ENCODE peak calls at places on chromosomes 12 and 14, in ten cellular contexts. Y is lung, V is HCT116, F is hepatocyte, O is lower lobe of right lung, U is PC-9, A is IMR-90, L is heart right ventricle, J is right atrium auricular region, H is transverse colon. E is an unnamed sample. For H3K4me1, the result is how much of the 10 kb centered on the place peaks cover.

GRCh38 chr12:69648476-69648875 is 37.8 kb upstream of the LRRC10 start:
- DNase-seq in H (no peak), L (no peak), V (no peak), F (peak), U (no peak), Y (no peak), J (no peak), O (no peak), A (peak), E (no peak)

GRCh38 chr12:71201136-71201679 is 43.4 kb upstream of the TSPAN8 start:
- DNase-seq in H (no peak), V (no peak), F (no peak), U (no peak), Y (no peak), J (no peak), O (no peak), L (no peak), A (no peak), E (no peak)

GRCh38 chr14:104919993-104920315 is 4.7 kb upstream of the PLD4 start:
- DNase-seq in Y (no peak), O (no peak), V (no peak), J (no peak), L (no peak), U (no peak), F (no peak), A (no peak), H (no peak), E (no peak)

GRCh38 chr12:1776139-1776975 is 44.0 kb upstream of the LRTM2 start:
- DNase-seq in L (no peak), U (peak), A (peak), O (no peak), Y (no peak), H (no peak), V (no peak), J (no peak), F (no peak), E (no peak)

GRCh38 chr12:21509768-21510167 is 8.2 kb downstream of the GOLT1B start:
- DNase-seq in J (no peak), F (no peak), H (no peak), A (no peak), Y (no peak), L (no peak), V (no peak), U (no peak), O (no peak), E (no peak)

GRCh38 chr12:101829639-101830390 is 944 bp downstream of the GNPTAB start:
- DNase-seq in F (peak), Y (no peak), A (no peak), V (no peak), O (no peak), L (no peak), H (no peak), U (no peak), J (peak), E (no peak)

GRCh38 chr14:72377016-72377415 is 444.8 kb downstream of the RGS6 start:
- DNase-seq in J (no peak), V (no peak), F (no peak), O (no peak), U (no peak), A (no peak), Y (no peak), H (no peak), L (no peak), E (no peak)

GRCh38 chr12:15599266-15600037 is 189.7 kb downstream of the EPS8 start:
- DNase-seq in L (no peak), A (peak), H (no peak), V (no peak), F (peak), Y (peak), J (peak), U (no peak), O (no peak), E (no peak)

GRCh38 chr12:90010089-90010488 is 301.5 kb upstream of the ATP2B1 start:
- DNase-seq in H (no peak), U (no peak), V (no peak), J (no peak), F (no peak), Y (no peak), O (no peak), L (no peak), A (peak), E (no peak)

GRCh38 chr12:47942327-47943230 is 20.8 kb upstream of the TMEM106C start:
- DNase-seq in J (no peak), Y (no peak), A (no peak), L (no peak), F (no peak), V (no peak), U (no peak), H (no peak), O (no peak), E (no peak)

GRCh38 chr14:40115583-40115982 is 683.4 kb upstream of the FBXO33 start:
- DNase-seq in J (no peak), H (no peak), A (no peak), Y (no peak), L (no peak), U (no peak), O (no peak), F (no peak), V (no peak), E (no peak)

GRCh38 chr12:105840384-105840783 is 298.4 kb downstream of the NUAK1 start:
- DNase-seq in L (no peak), U (no peak), V (no peak), O (no peak), F (no peak), A (no peak), H (no peak), J (no peak), Y (no peak), E (no peak)

GRCh38 chr12:112788205-112788604 is 3.3 kb upstream of the RPH3A start:
- DNase-seq in A (no peak), V (no peak), O (no peak), J (no peak), Y (no peak), F (no peak), U (no peak), L (no peak), H (no peak), E (no peak)

GRCh38 chr12:47980172-47980571 is 16.8 kb downstream of the TMEM106C start:
- DNase-seq in V (no peak), H (no peak), Y (no peak), O (no peak), A (no peak), U (no peak), J (no peak), L (no peak), F (no peak), E (no peak)

GRCh38 chr12:26224657-26225056 is 29.3 kb downstream of the SSPN start:
- DNase-seq in J (no peak), V (no peak), H (no peak), U (no peak), F (no peak), L (no peak), O (no peak), A (no peak), Y (no peak), E (no peak)

GRCh38 chr12:56628671-56629458 is 1.3 kb downstream of the BAZ2A start:
- DNase-seq in U (peak), O (peak), Y (peak), J (peak), H (peak), L (peak), F (peak), V (no peak), A (peak), E (peak)

GRCh38 chr12:4164591-4165558 is 108.7 kb upstream of the CCND2 start:
- DNase-seq in J (no peak), A (peak), O (peak), U (no peak), Y (no peak), H (peak), F (peak), V (no peak), L (peak), E (peak)

GRCh38 chr12:14781563-14781962 is 21.7 kb downstream of the WBP11 start:
- DNase-seq in L (no peak), H (no peak), Y (no peak), J (no peak), O (no peak), V (no peak), F (no peak), A (no peak), U (no peak), E (no peak)

GRCh38 chr12:41190360-41190759 is 2.2 kb downstream of the PDZRN4 start:
- DNase-seq in H (no peak), L (no peak), A (no peak), Y (no peak), J (no peak), O (no peak), U (no peak), V (no peak), F (peak), E (no peak)

GRCh38 chr14:70416322-70416716 is 571 bp downstream of the SYNJ2BP start:
- DNase-seq in J (no peak), H (no peak), U (no peak), F (no peak), A (peak), O (no peak), L (no peak), Y (no peak), V (no peak), E (no peak)

GRCh38 chr14:69138189-69138535 is 14.8 kb downstream of the DCAF5 start:
- DNase-seq in A (peak), U (no peak), V (no peak), L (no peak), F (peak), H (no peak), J (no peak), O (no peak), Y (no peak), E (no peak)

GRCh38 chr14:103366741-103367140 is 18.5 kb upstream of the MARK3 start:
- DNase-seq in V (no peak), A (no peak), O (no peak), J (no peak), U (no peak), L (no peak), F (no peak), Y (no peak), H (no peak), E (no peak)

GRCh38 chr14:31286456-31287293 is 79.1 kb upstream of the HECTD1 start:
- DNase-seq in L (no peak), U (no peak), F (peak), H (no peak), A (no peak), V (peak), J (no peak), Y (no peak), O (no peak), E (no peak)

GRCh38 chr14:94345344-94346072 is 22.4 kb upstream of the SERPINA6 start:
- DNase-seq in U (no peak), Y (no peak), J (peak), L (no peak), F (peak), O (no peak), A (peak), V (peak), H (no peak), E (no peak)

GRCh38 chr14:59939828-59940227 is 19.9 kb downstream of the LRRC9 start:
- DNase-seq in L (no peak), H (no peak), J (no peak), V (no peak), F (no peak), O (no peak), U (no peak), A (no peak), Y (no peak), E (no peak)

GRCh38 chr12:91316161-91316759 is 133.6 kb upstream of the DCN start:
- DNase-seq in H (no peak), U (no peak), A (peak), F (no peak), V (no peak), L (no peak), Y (no peak), J (no peak), O (no peak), E (no peak)

GRCh38 chr14:75147423-75148071 is 20.7 kb upstream of the NEK9 start:
- DNase-seq in J (peak), L (peak), A (peak), F (peak), H (peak), O (peak), U (no peak), V (no peak), Y (peak), E (peak)
- H3K4me1 ChIP-seq in J (under half), L (under half), A (under half), F (under half), H (under half), O (half or more), U (under half), V (under half), Y (under half), E (under half)

GRCh38 chr12:132541200-132541599 is 51.2 kb downstream of the FBRSL1 start:
- DNase-seq in A (no peak), Y (no peak), O (no peak), L (no peak), J (no peak), V (no peak), H (no peak), F (no peak), U (no peak), E (no peak)
- TF ChIP-seq CTCF in A (no peak), Y (no peak), O (no peak), L (no peak), J (no peak), V (no peak), H (no peak), F (no peak), U (no peak), E (no peak)

GRCh38 chr14:38400751-38401150 is 144.9 kb upstream of the CLEC14A start:
- DNase-seq in H (no peak), U (no peak), V (no peak), A (no peak), J (no peak), F (no peak), O (no peak), Y (no peak), L (no peak), E (no peak)

GRCh38 chr14:38404100-38404541 is 148.2 kb upstream of the CLEC14A start:
- DNase-seq in A (peak), F (no peak), H (no peak), Y (no peak), U (peak), V (no peak), O (no peak), L (no peak), J (no peak), E (no peak)

GRCh38 chr14:38404616-38405015 is 148.7 kb upstream of the CLEC14A start:
- DNase-seq in H (no peak), U (no peak), J (no peak), F (no peak), Y (no peak), L (no peak), V (no peak), A (peak), O (no peak), E (no peak)

GRCh38 chr14:38399652-38400051 is 143.8 kb upstream of the CLEC14A start:
- DNase-seq in J (no peak), U (no peak), H (no peak), L (no peak), A (no peak), V (no peak), Y (no peak), F (no peak), O (no peak), E (no peak)
- H3K27ac ChIP-seq in J (no peak), U (no peak), H (no peak), L (no peak), A (no peak), V (no peak), Y (no peak), F (no peak), O (no peak), E (no peak)

DNA sequence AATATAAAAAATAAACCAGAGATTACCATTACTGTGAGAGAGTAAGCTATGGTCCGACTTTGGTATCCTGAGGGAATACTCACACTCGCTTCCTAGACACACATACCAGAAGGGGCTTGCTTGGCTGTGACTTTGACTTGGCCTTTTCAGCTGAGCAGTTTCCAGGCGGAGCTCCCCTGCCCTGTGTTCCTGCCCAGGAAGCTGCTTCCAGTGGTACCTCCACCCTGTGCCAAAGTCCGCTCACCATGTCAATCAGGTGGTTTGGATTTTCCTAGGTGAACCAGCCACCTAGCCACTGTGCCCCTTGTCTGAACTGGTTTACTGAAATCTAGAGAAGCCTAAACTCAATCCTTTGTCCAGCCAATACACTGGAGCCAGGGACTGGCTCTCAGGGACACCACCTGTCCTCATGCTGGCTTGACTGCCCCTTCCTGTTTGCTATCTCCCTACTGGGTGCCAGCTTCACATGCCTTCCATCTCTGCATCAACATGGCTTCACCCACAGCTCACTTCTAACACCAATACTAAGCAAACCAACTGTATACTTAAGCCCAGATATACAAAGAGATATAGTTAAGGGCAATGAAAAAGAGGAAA is 28.6 kb downstream of the MAX start:
- DNase-seq in U (no peak), J (no peak), O (no peak), A (no peak), V (no peak), L (no peak), F (peak), Y (no peak), H (peak), E (no peak)
- H3K4me1 ChIP-seq in U (under half), J (under half), O (under half), A (under half), V (under half), L (half or more), F (under half), Y (under half), H (under half), E (under half)

GRCh38 chr12:132700212-132700913 is 10.3 kb upstream of the PGAM5 start:
- DNase-seq in V (no peak), Y (no peak), U (peak), O (no peak), L (no peak), J (no peak), H (no peak), A (peak), F (no peak), E (no peak)

GRCh38 chr12:132698336-132698735 is 10.9 kb downstream of the PXMP2 start:
- DNase-seq in L (no peak), Y (no peak), V (no peak), A (no peak), U (no peak), H (no peak), J (no peak), F (no peak), O (no peak), E (no peak)

GRCh38 chr12:132707241-132707640 is 3.4 kb upstream of the PGAM5 start:
- DNase-seq in V (no peak), H (no peak), Y (no peak), J (no peak), O (no peak), A (no peak), L (no peak), U (no peak), F (no peak), E (no peak)

GRCh38 chr12:132703611-132704010 is 7.0 kb upstream of the PGAM5 start:
- DNase-seq in Y (no peak), J (no peak), V (no peak), L (no peak), H (no peak), O (no peak), U (no peak), F (no peak), A (no peak), E (no peak)

GRCh38 chr12:132702640-132703039 is 8.0 kb upstream of the PGAM5 start:
- DNase-seq in U (no peak), A (no peak), L (no peak), O (no peak), H (no peak), F (no peak), J (no peak), Y (no peak), V (no peak), E (no peak)
- TF ChIP-seq CTCF in U (no peak), A (no peak), L (no peak), O (no peak), H (no peak), F (no peak), J (no peak), Y (no peak), V (no peak), E (no peak)

GRCh38 chr12:66755727-66756395 is 77.0 kb upstream of the GRIP1 start:
- DNase-seq in J (no peak), F (no peak), L (no peak), U (no peak), V (no peak), H (no peak), O (no peak), Y (no peak), A (no peak), E (no peak)
- H3K27ac ChIP-seq in J (no peak), F (no peak), L (no peak), U (no peak), V (no peak), H (no peak), O (no peak), Y (no peak), A (no peak), E (no peak)

E was measured in tibial artery.